ENCODE peak calls at places on chromosomes 5 and 9, in nine cellular contexts. A, G, D, Z, R, P, I, Q and T are unnamed samples.
A peak's percentile ranks its signal among the peaks of the same experiment; 100 is the strongest.

GRCh38 chr5:5492087-5492933 is 69.8 kb downstream of the ICE1 start:
- DNase-seq in A (no peak), G (peak; percentile 44), D (no peak), Z (no peak), R (peak; percentile 72), P (peak; percentile 47), I (peak; percentile 57), Q (no peak), T (no peak)

GRCh38 chr9:27634879-27635278 is 61.6 kb upstream of the C9orf72 start:
- DNase-seq in A (no peak), G (no peak), D (no peak), Z (no peak), R (no peak), P (no peak), I (no peak), Q (no peak), T (no peak)

GRCh38 chr9:88090151-88090581 is 48.1 kb downstream of the SPATA31C2 start:
- DNase-seq in A (no peak), G (no peak), D (no peak), Z (peak; percentile 71), R (no peak), P (peak; percentile 45), I (no peak), Q (peak; percentile 73), T (no peak)

GRCh38 chr5:135559342-135559741 is 19.4 kb downstream of the CXCL14 start:
- DNase-seq in A (no peak), G (peak; percentile 44), D (no peak), Z (no peak), R (peak; percentile 19), P (no peak), I (peak; percentile 38), Q (no peak), T (no peak)

GRCh38 chr9:34500623-34501267 is 22.0 kb downstream of the ENHO start:
- DNase-seq in A (no peak), G (peak; percentile 73), D (no peak), Z (no peak), R (peak; percentile 74), P (no peak), I (peak; percentile 29), Q (peak; percentile 62), T (peak; percentile 77)

GRCh38 chr5:59390074-59390659 is 503.4 kb downstream of the PDE4D start:
- DNase-seq in A (no peak), G (no peak), D (no peak), Z (no peak), R (no peak), P (peak; percentile 8), I (no peak), Q (no peak), T (no peak)

GRCh38 chr5:169695919-169696490 is 58.9 kb downstream of the DOCK2 start:
- DNase-seq in A (peak; percentile 87), G (peak; percentile 85), D (no peak), Z (no peak), R (peak; percentile 96), P (peak; percentile 99), I (peak; percentile 22), Q (no peak), T (no peak)

GRCh38 chr9:88979791-88980190 is 11.5 kb upstream of the S1PR3 start:
- DNase-seq in A (no peak), G (no peak), D (peak; percentile 69), Z (no peak), R (no peak), P (no peak), I (no peak), Q (no peak), T (no peak)

GRCh38 chr5:125148706-125149105 is 402.3 kb upstream of the ZNF608 start:
- DNase-seq in A (no peak), G (no peak), D (no peak), Z (no peak), R (no peak), P (peak; percentile 34), I (no peak), Q (no peak), T (no peak)

GRCh38 chr5:132419517-132420468 is 50.3 kb downstream of the SLC22A5 start:
- DNase-seq in A (peak; percentile 55), G (peak; percentile 88), D (peak; percentile 88), Z (peak; percentile 81), R (peak; percentile 68), P (peak; percentile 71), I (peak; percentile 56), Q (no peak), T (no peak)

GRCh38 chr9:33676746-33677505 is 118.4 kb upstream of the PRSS3 start:
- DNase-seq in A (no peak), G (peak; percentile 29), D (no peak), Z (peak; percentile 65), R (peak; percentile 25), P (peak; percentile 36), I (no peak), Q (no peak), T (no peak)

DNA sequence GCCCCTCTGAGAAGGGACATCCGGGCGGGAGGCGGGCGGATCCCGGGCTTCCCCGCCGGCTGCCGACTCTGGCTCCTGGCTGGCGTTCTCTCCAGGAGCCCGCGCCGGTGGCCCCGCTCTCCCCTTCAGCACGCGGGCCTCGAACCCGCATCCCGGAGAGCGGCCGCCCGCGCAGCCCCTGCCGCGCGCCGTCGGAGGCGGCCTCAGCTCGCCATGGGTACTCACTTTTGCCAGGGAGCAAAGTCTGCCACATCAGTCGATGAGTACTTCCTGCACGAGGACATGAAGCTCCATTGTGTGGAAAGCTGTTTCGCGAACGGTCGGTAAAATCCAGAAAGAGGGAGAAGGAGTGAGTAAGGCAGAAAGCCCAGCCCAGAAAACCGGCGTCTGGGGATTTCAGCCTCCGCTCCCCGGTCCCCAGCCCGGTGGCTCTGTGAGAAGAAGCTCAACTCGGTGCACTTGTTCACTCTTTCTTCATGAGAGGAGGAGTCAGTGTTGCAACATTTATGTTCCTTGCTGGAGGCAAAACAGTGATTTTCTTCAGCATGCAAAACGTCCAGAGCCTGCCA is at the start of gene PRLR:
- DNase-seq in A (no peak), G (no peak), D (no peak), Z (peak; percentile 74), R (peak; percentile 21), P (peak; percentile 12), I (no peak), Q (peak; percentile 66), T (peak; percentile 72)
- H3K27ac ChIP-seq in A (no peak within 1 kb of the TSS), G (no peak within 1 kb of the TSS), D (peak within 1 kb of the TSS; percentile 82), Z (peak within 1 kb of the TSS; percentile 51), R (no peak within 1 kb of the TSS), P (no peak within 1 kb of the TSS), I (no peak within 1 kb of the TSS), Q (peak within 1 kb of the TSS; percentile 5), T (peak within 1 kb of the TSS; percentile 78)

DNA sequence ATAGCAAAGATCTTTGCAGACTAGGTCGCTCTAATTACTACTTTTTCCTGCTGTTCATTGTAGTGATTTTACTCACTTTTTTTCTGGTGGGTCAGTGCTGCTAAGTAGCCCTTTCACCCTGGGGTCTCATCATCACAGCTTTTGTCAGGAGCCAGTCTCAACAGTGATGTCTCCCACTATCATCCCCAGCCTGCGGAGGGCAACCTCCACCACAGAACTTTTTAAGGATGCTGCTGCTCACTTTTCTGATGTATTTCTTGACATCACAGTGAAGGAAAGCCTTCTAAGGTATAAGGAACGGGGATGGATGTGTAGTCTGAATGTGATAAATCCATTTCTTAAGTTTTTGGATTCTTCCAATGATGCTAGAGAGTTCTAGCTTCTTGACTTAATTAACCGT is 242.5 kb upstream of the RIOK2 start:
- DNase-seq in A (no peak), G (no peak), D (no peak), Z (no peak), R (peak; percentile 38), P (peak; percentile 2), I (no peak), Q (no peak), T (no peak)
- TF ChIP-seq CTCF in A (peak; percentile 49), G (no peak), D (no peak), Z (no peak), R (peak; percentile 56), P (peak; percentile 46), I (peak; percentile 48), Q (peak; percentile 34), T (no peak)

GRCh38 chr9:69585571-69585970 is 86.6 kb downstream of the APBA1 start:
- DNase-seq in A (no peak), G (no peak), D (no peak), Z (no peak), R (no peak), P (peak; percentile 64), I (no peak), Q (no peak), T (no peak)
- H3K27ac ChIP-seq in A (no peak overlapping the region), G (no peak overlapping the region), D (no peak overlapping the region), Z (no peak overlapping the region), R (no peak overlapping the region), P (no peak overlapping the region), I (no peak overlapping the region), Q (no peak overlapping the region), T (no peak overlapping the region)

GRCh38 chr9:118829334-118829733 is 539.9 kb downstream of the BRINP1 start:
- DNase-seq in A (no peak), G (no peak), D (no peak), Z (no peak), R (no peak), P (peak; percentile 14), I (no peak), Q (no peak), T (no peak)
- TF ChIP-seq CTCF in A (no peak), G (no peak), D (no peak), Z (peak; percentile 57), R (no peak), P (no peak), I (no peak), Q (peak; percentile 72), T (no peak)

GRCh38 chr5:10734050-10734709 is 26.9 kb downstream of the DAP start:
- DNase-seq in A (no peak), G (no peak), D (no peak), Z (no peak), R (no peak), P (no peak), I (no peak), Q (no peak), T (no peak)
- H3K27ac ChIP-seq in A (no peak overlapping the region), G (no peak overlapping the region), D (no peak overlapping the region), Z (no peak overlapping the region), R (peak overlapping the region; percentile 83), P (no peak overlapping the region), I (no peak overlapping the region), Q (no peak overlapping the region), T (no peak overlapping the region)

GRCh38 chr9:97853844-97854695 is 1.0 kb downstream of the FOXE1 start:
- DNase-seq in A (no peak), G (peak; percentile 41), D (peak; percentile 77), Z (no peak), R (no peak), P (peak; percentile 25), I (no peak), Q (no peak), T (no peak)
- TF ChIP-seq CTCF in A (no peak), G (peak; percentile 75), D (no peak), Z (no peak), R (no peak), P (no peak), I (no peak), Q (no peak), T (peak; percentile 45)

DNA sequence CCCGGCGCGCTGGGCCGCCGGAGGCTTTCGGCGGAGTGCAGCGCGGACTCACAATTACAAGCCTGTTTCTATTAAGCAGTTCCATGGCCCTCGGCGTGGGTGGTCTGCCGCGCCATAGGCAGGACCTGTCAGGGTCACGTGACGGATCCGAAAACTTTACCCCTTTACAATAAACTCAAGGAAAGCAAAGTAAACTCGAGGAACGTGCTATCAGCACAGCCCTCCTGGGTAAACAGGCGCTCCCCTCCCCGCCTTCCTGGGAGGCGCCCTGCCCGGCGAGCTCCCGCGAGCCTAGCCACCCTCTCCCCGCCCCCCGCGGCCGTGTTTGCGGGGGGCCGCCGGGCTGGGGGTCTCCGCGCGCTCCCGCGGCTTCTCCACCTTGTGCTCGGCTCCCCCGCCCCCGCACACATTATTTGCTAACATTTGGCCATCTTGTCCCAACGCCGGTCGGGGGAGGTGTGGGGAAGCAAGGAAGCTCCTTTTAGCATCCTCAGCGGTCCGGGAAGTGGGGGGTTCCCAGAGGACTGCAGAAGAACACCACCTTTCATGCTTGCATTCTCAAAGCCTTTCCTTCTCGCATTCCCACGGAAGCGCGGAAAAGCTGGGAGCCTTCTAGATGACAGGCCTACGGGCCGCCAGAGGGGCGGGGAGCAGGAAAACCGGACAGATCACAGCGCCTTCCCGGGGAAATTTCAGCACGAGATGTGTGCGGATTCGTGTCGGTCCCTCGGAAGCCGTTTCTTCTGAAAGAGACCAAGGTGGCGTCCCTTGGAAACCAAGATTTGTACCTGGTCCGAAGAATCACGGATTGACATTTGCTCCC is at the start of gene PTCH1:
- DNase-seq in A (no peak), G (peak; percentile 13), D (no peak), Z (peak; percentile 72), R (peak; percentile 19), P (peak; percentile 55), I (no peak), Q (no peak), T (peak; percentile 67)
- H3K27ac ChIP-seq in A (no peak within 1 kb of the TSS), G (peak within 1 kb of the TSS; percentile 79), D (peak within 1 kb of the TSS; percentile 81), Z (peak within 1 kb of the TSS; percentile 67), R (no peak within 1 kb of the TSS), P (no peak within 1 kb of the TSS), I (peak within 1 kb of the TSS; percentile 31), Q (peak within 1 kb of the TSS; percentile 57), T (no peak within 1 kb of the TSS)